ENCODE peak calls at places on chromosomes 3 and 15, in five cellular contexts. P, F, X, H and D are unnamed samples.

GRCh38 chr15:25717116-25717755 is 145.9 kb downstream of the ATP10A start:
- DNase-seq in P (no peak), H (peak), F (no peak), X (no peak), D (no peak)

GRCh38 chr3:115085197-115085865 is 61.8 kb downstream of the ZBTB20 start:
- DNase-seq in F (no peak), X (no peak), H (no peak), P (no peak), D (no peak)

GRCh38 chr3:46438831-46439230 is 25.9 kb downstream of the LTF start:
- DNase-seq in F (no peak), X (no peak), P (no peak), H (no peak), D (no peak)

GRCh38 chr3:193563999-193564398 is 9.3 kb upstream of the ATP13A4 start:
- DNase-seq in X (no peak), F (peak), H (no peak), P (peak), D (no peak)

GRCh38 chr15:93983501-93983900 is 247.9 kb upstream of the MCTP2 start:
- DNase-seq in X (no peak), F (no peak), P (no peak), H (no peak), D (no peak)

GRCh38 chr3:178195824-178196223 is 340.4 kb upstream of the KCNMB2 start:
- DNase-seq in P (no peak), H (no peak), F (no peak), X (no peak), D (no peak)

GRCh38 chr15:78065284-78065872 is 12.1 kb downstream of the TBC1D2B start:
- DNase-seq in P (no peak), X (no peak), H (no peak), F (peak), D (no peak)

GRCh38 chr15:63041982-63042878 is at the start of gene TPM1:
- DNase-seq in P (no peak), X (no peak), H (no peak), F (peak), D (peak)

GRCh38 chr15:62324382-62324781 is 159.3 kb upstream of the C2CD4B start:
- DNase-seq in P (no peak), H (no peak), F (no peak), X (no peak), D (no peak)

GRCh38 chr15:74543043-74543422 is 2.0 kb downstream of the ARID3B start:
- DNase-seq in X (no peak), P (no peak), H (no peak), F (no peak), D (no peak)

GRCh38 chr15:58566029-58566428 is 134.2 kb downstream of the LIPC start:
- DNase-seq in P (no peak), H (no peak), X (no peak), F (no peak), D (no peak)

GRCh38 chr3:113736548-113737089 is 9.4 kb downstream of the NAA50 start:
- DNase-seq in F (peak), X (no peak), H (peak), P (peak), D (peak)

GRCh38 chr15:70196314-70197291 is 98.9 kb upstream of the TLE3 start:
- DNase-seq in H (peak), P (no peak), F (peak), X (no peak), D (no peak)

GRCh38 chr3:28836199-28836598 is 444.7 kb upstream of the RBMS3 start:
- DNase-seq in X (no peak), F (no peak), H (no peak), P (no peak), D (no peak)

GRCh38 chr15:22786868-22787698 is 639 bp downstream of the NIPA1 start:
- DNase-seq in F (peak), X (peak), P (no peak), H (no peak), D (peak)

GRCh38 chr15:78007211-78007956 is 70.1 kb downstream of the TBC1D2B start:
- DNase-seq in X (no peak), F (no peak), H (no peak), P (no peak), D (no peak)

GRCh38 chr3:158103956-158104338 is 2.3 kb downstream of the SHOX2 start:
- DNase-seq in F (no peak), H (no peak), X (no peak), P (no peak), D (no peak)

GRCh38 chr3:138938056-138938876 is 8.7 kb downstream of the FOXL2 start:
- DNase-seq in H (no peak), F (no peak), P (no peak), X (no peak), D (no peak)

GRCh38 chr15:80977627-80978036 is 12.0 kb downstream of the MESD start:
- DNase-seq in H (no peak), F (peak), X (peak), P (no peak), D (peak)

GRCh38 chr15:44215594-44215993 is 20.5 kb upstream of the FRMD5 start:
- DNase-seq in F (peak), P (peak), X (no peak), H (no peak), D (no peak)
- TF ChIP-seq REST in F (no peak), P (no peak), X (no peak), H (no peak), D (peak)

GRCh38 chr3:43093006-43093405 is 12.9 kb downstream of the POMGNT2 start:
- DNase-seq in H (no peak), X (no peak), F (no peak), P (no peak), D (peak)
- H2AFZ ChIP-seq in H (no peak), X (no peak), F (no peak), P (no peak), D (no peak)

DNA sequence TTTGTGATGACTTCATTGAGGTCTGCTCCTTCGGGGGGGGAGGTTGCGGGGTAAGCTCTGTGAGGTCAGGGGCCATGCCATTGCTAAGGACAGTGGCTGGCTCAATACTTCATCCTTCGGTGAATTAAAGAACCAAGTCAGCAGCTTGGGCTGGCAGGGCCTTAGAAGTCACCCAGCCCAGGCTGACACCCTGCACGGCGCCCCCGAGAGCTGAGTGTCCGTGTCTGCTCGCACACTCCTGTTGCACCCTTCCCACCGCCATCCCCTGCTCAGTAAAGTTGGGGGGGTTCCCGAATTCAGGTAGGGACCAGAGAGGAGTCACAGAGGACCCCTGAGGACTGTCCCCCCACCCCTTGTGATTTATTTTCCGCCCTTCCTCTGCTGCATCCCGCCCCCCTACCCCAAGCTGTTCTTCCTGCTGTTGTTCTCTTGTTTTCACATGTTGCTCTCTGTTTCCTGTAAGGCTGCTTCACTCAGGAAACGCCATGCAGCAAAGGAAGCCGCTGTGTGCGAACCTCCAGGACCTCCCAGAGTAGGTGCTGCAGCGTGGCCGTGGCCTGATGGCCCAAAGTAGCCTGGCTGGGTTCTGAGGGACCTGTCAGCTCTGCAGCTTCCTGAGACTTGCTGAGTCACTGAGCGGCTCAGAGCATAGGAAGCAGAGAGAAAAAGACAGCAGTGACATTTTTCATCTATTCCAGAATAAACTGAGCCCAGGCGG is 14.4 kb downstream of the EFCC1 start:
- DNase-seq in F (no peak), X (peak), H (no peak), P (no peak), D (no peak)
- TF ChIP-seq RAD21 in F (no peak), X (no peak), H (no peak), P (no peak), D (no peak)

DNA sequence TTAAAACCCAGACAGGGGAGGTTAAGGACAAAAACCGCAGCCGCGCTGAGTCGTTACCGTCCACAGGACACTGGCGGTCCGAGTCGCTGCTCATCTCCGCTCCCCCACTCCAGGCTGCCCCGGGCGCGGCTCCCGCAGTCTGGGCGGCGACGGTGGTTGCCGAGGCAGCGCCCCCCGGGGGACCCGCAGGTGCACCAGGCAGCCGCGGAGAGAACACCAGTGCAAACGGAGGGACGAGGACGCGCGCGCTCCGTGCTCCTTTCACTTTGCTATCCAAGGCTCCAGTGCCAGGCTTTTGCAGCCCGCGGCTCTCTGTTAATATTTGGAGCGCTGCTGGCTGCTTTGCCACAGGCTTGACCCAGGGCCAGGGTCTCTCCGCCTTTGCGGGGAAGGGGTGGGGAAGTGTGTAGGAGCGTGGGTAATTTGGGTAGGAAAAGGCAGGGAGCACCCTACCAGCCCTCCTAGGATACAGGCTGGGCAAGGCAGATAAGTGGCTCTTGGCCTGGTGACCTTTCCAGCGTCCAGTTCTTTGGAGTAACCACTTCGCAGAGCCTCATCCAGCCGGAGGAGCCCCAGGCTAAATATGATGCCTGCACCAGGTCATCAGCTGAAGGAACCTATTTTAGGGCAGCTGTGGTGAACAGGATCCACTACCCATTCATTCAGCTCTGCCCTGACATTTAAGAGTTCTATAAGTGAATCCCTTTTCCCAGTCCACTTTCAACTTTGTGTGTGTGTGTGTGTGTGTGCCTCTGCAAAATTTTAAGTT is at the start of gene GADL1:
- DNase-seq in X (no peak), H (no peak), F (no peak), P (no peak), D (peak)
- TF ChIP-seq REST in X (no peak), H (no peak), F (no peak), P (no peak), D (no peak)

GRCh38 chr3:57948782-57949242 is 59.4 kb upstream of the FLNB start:
- DNase-seq in H (no peak), P (no peak), X (no peak), F (peak), D (no peak)
- H2AFZ ChIP-seq in H (no peak), P (no peak), X (no peak), F (peak), D (no peak)

GRCh38 chr3:104102386-104102785 is 1264.3 kb upstream of the ALCAM start:
- DNase-seq in P (peak), X (no peak), F (peak), H (peak), D (no peak)
- TF ChIP-seq RAD21 in P (peak), X (no peak), F (peak), H (peak), D (peak)

DNA sequence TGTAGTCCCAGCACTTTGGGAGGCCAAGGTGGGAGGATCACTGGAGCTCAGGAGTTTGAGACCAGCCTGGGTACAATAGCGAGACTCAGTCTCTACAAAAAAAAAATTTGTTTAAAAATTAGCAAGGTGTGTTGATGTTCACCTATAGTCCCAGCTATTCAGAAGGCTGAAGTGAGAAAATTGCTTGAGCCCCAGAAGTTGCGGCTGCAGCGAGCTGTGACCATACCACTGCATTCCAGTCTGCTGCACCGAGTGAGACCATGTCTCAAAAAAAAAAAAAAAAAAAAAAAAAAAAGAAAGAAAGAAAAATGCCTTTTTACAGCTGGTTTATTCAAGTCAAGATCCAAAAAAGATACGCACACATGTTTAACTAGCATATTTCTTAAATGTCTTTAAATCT is 17.0 kb upstream of the MUC20 start:
- DNase-seq in P (no peak), F (no peak), X (no peak), H (no peak), D (no peak)
- TF ChIP-seq REST in P (no peak), F (no peak), X (no peak), H (no peak), D (no peak)

GRCh38 chr15:89341316-89342005 is 6.8 kb upstream of the POLG start:
- DNase-seq in F (no peak), H (no peak), X (no peak), P (no peak), D (no peak)

GRCh38 chr15:89345245-89345644 is 10.6 kb upstream of the POLG start:
- DNase-seq in P (no peak), X (no peak), F (no peak), H (no peak), D (no peak)

GRCh38 chr15:89342840-89343239 is 8.2 kb upstream of the POLG start:
- DNase-seq in X (no peak), P (no peak), H (no peak), F (no peak), D (no peak)

GRCh38 chr15:89349212-89349558 is 14.6 kb upstream of the POLG start:
- DNase-seq in X (no peak), H (no peak), P (no peak), F (no peak), D (no peak)

DNA sequence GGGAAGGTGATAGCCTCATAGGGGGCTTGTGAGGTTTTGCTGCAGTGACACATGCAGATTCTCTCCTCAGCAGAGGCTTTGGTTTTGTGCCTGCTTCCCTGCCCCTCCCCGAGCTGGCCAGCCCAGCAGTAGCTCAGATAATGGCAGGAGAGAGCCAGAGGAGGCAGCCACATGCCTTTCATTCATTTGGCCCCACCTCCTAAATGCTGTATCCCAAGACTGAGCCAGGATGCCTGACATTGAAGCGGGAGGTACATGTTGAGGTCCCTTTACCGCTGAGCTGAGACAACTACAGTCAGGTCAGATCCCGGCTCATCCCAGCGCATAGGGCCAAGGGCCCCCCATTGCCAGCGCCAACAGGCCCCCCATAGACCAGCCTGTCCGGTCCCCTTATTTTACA is 11.9 kb upstream of the POLG start:
- DNase-seq in H (no peak), P (no peak), F (no peak), X (no peak), D (no peak)
- H2AFZ ChIP-seq in H (no peak), P (no peak), F (no peak), X (no peak), D (no peak)

GRCh38 chr3:23485922-23486321 is 282.8 kb downstream of the UBE2E2 start:
- DNase-seq in X (no peak), H (no peak), F (no peak), P (no peak), D (no peak)
- TF ChIP-seq RAD21 in X (no peak), H (no peak), F (no peak), P (no peak), D (no peak)

DNA sequence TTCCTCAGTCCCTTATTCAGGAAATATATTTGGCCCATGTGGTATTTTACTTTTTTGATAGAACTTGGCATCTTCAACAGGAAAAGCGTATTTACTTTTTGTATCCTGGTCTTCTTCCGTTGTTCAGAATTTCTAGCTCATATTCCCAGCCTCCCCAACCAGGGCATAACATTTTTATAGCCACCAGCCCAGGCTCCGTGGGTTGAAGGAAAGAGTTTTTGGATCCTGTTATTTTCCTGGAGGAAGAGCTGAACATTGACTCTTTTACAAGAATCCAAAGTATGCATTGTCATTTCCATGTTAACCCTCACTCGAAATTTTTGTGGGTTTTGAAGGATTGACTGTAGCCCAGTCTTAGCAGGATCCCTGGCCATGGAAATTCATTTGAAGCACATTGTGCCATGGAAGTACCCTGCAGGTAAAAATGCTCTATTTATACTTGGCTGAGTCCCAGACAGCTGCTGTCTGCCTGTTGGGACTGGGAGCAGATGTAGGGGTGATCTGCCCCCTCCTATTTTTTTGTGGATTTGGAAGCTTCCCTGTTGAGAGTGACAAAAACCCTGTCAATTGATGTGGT is 98.8 kb downstream of the AKAP13 start:
- DNase-seq in P (no peak), F (no peak), H (no peak), X (no peak), D (peak)
- TF ChIP-seq REST in P (no peak), F (no peak), H (no peak), X (no peak), D (no peak)